ENCODE peak calls at places on chromosomes 13 and 19, in five cellular contexts. M is heart right ventricle, X is ureter, Y is T1000, S is GM12891. V is an unnamed sample.

GRCh38 chr19:5805465-5806132 is 732 bp downstream of the NRTN start:
- DNase-seq in M (peak), X (no peak), S (peak), Y (no peak), V (no peak)

GRCh38 chr13:98960331-98961203 is 17.3 kb downstream of the DOCK9 start:
- DNase-seq in X (no peak), M (no peak), Y (no peak), S (no peak), V (no peak)

GRCh38 chr13:104943331-104943730 is 1592.1 kb downstream of the EFNB2 start:
- DNase-seq in X (no peak), Y (no peak), S (no peak), M (no peak), V (no peak)

GRCh38 chr13:52851153-52851962 is 2.9 kb upstream of the PCDH8 start:
- DNase-seq in M (peak), X (peak), Y (no peak), S (peak), V (peak)

GRCh38 chr19:3674784-3675183 is 25.5 kb downstream of the PIP5K1C start:
- DNase-seq in Y (no peak), S (no peak), X (no peak), M (no peak), V (no peak)

GRCh38 chr19:42326969-42327368 is 1.5 kb downstream of the MEGF8 start:
- DNase-seq in S (no peak), X (no peak), M (no peak), Y (no peak), V (no peak)

GRCh38 chr13:40644838-40645620 is 21.4 kb downstream of the FOXO1 start:
- DNase-seq in Y (no peak), S (no peak), X (no peak), M (no peak), V (no peak)

GRCh38 chr19:46115396-46116109 is 8.9 kb downstream of the IGFL3 start:
- DNase-seq in S (peak), X (no peak), M (no peak), Y (peak), V (peak)

V was measured in GM18507.